ENCODE peak calls at places on chromosomes 3 and 15, in six cellular contexts. B is transverse colon, U is kidney, A is PC-9, D is mucosa of descending colon, M is heart right ventricle. R is an unnamed sample.

GRCh38 chr3:194381460-194381875 is 11.9 kb upstream of the LRRC15 start:
- DNase-seq in B (no peak), U (no peak), A (peak; percentile 66), D (no peak), M (no peak), R (no peak)

GRCh38 chr3:106673926-106674569 is 703.2 kb upstream of the CCDC54 start:
- DNase-seq in B (no peak), U (no peak), A (no peak), D (no peak), M (no peak), R (no peak)

GRCh38 chr3:183576487-183577107 is 21.1 kb upstream of the KLHL6 start:
- DNase-seq in B (no peak), U (no peak), A (no peak), D (no peak), M (no peak), R (peak; percentile 60)

GRCh38 chr3:185423178-185423577 is 60.2 kb downstream of the MAP3K13 start:
- DNase-seq in B (peak; percentile 29), U (no peak), A (peak; percentile 29), D (peak; percentile 44), M (no peak), R (no peak)

GRCh38 chr15:98018761-98019351 is 58.4 kb downstream of the ARRDC4 start:
- DNase-seq in B (no peak), U (no peak), A (no peak), D (no peak), M (no peak), R (no peak)

GRCh38 chr3:39287216-39287858 is 7.5 kb upstream of the CX3CR1 start:
- DNase-seq in B (no peak), U (no peak), A (no peak), D (no peak), M (no peak), R (no peak)

GRCh38 chr15:71088155-71088554 is 27.1 kb upstream of the THSD4 start:
- DNase-seq in B (no peak), U (no peak), A (no peak), D (no peak), M (no peak), R (no peak)

GRCh38 chr3:125141596-125142417 is 70.7 kb downstream of the SLC12A8 start:
- DNase-seq in B (peak; percentile 74), U (peak; percentile 94), A (no peak), D (peak; percentile 61), M (peak; percentile 82), R (peak; percentile 57)

GRCh38 chr15:64333986-64334385 is 22.0 kb downstream of the CSNK1G1 start:
- DNase-seq in B (no peak), U (no peak), A (no peak), D (no peak), M (no peak), R (no peak)

GRCh38 chr3:195039180-195039843 is 231.6 kb downstream of the XXYLT1 start:
- DNase-seq in B (no peak), U (peak; percentile 15), A (no peak), D (peak; percentile 18), M (no peak), R (no peak)

GRCh38 chr15:90814193-90814811 is 54.1 kb upstream of the FURIN start:
- DNase-seq in B (no peak), U (no peak), A (no peak), D (no peak), M (no peak), R (no peak)

GRCh38 chr3:10249833-10250232 is 1.6 kb downstream of the TATDN2 start:
- DNase-seq in B (no peak), U (no peak), A (no peak), D (no peak), M (no peak), R (no peak)

GRCh38 chr15:57363661-57364060 is 12.6 kb upstream of the CGNL1 start:
- DNase-seq in B (no peak), U (no peak), A (no peak), D (no peak), M (no peak), R (no peak)
- H3K4me3 ChIP-seq in B (no peak overlapping the region), U (no peak overlapping the region), A (no peak overlapping the region), D (no peak overlapping the region), M (no peak overlapping the region), R (no peak overlapping the region)

GRCh38 chr15:40421246-40422157 is 15.9 kb downstream of the IVD start:
- DNase-seq in B (peak; percentile 85), U (peak; percentile 92), A (peak; percentile 68), D (peak; percentile 90), M (peak; percentile 76), R (peak; percentile 54)
- H3K4me3 ChIP-seq in B (peak overlapping the region; percentile 21), U (no peak overlapping the region), A (no peak overlapping the region), D (no peak overlapping the region), M (no peak overlapping the region), R (peak overlapping the region; percentile 21)

GRCh38 chr3:138949445-138950005 is 2.5 kb downstream of the FOXL2NB start:
- DNase-seq in B (no peak), U (no peak), A (no peak), D (no peak), M (no peak), R (no peak)

GRCh38 chr3:138950701-138951100 is 3.7 kb downstream of the FOXL2NB start:
- DNase-seq in B (no peak), U (no peak), A (no peak), D (no peak), M (no peak), R (no peak)

GRCh38 chr3:138949002-138949418 is 2.0 kb downstream of the FOXL2NB start:
- DNase-seq in B (no peak), U (no peak), A (no peak), D (no peak), M (no peak), R (no peak)

GRCh38 chr3:138948371-138949001 is 1.5 kb downstream of the FOXL2NB start:
- DNase-seq in B (no peak), U (no peak), A (no peak), D (no peak), M (no peak), R (no peak)

DNA sequence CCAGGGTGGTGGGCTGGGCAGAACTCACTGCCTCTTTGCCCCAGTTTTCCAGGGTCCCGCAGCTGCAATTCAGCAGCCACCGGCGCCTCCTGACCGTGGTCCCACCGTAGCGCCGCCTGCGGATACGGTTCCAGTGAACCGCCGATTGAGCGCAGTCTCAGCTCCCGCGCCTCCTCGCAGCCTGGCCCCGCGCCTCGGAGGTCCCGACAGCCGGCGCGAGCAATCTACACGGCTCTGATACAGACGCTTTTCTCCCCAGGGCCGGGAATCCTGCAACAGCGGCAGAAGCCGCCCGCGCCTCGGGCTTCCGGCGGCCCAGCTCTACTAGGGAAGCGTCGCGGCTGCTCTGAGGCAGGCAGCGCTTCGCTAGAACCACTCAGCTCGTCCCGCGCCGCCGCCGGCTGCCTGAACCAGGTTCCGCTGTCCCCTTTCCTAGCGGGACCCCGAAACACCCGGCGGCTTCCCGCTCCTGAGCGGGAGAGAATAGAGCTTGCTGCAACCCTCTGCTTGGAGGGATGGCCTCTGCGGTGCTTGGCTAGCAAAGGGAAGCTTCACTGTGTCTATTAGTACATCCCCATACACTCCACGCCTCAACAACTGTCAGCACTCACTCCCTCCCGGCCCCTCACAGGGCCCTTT is 3.1 kb downstream of the FOXL2NB start:
- DNase-seq in B (no peak), U (peak; percentile 79), A (no peak), D (no peak), M (no peak), R (no peak)
- H3K4me3 ChIP-seq in B (peak overlapping the region; percentile 44), U (no peak overlapping the region), A (no peak overlapping the region), D (no peak overlapping the region), M (peak overlapping the region; percentile 50), R (peak overlapping the region; percentile 9)

GRCh38 chr3:43766672-43767465 is 76.1 kb downstream of the ABHD5 start:
- DNase-seq in B (no peak), U (no peak), A (no peak), D (no peak), M (no peak), R (no peak)
- H3K4me3 ChIP-seq in B (no peak overlapping the region), U (no peak overlapping the region), A (no peak overlapping the region), D (no peak overlapping the region), M (no peak overlapping the region), R (no peak overlapping the region)

GRCh38 chr3:81299486-81299885 is 462.0 kb downstream of the GBE1 start:
- DNase-seq in B (no peak), U (no peak), A (no peak), D (no peak), M (no peak), R (no peak)

GRCh38 chr3:81302045-81302444 is 459.4 kb downstream of the GBE1 start:
- DNase-seq in B (peak; percentile 19), U (no peak), A (peak; percentile 15), D (peak; percentile 47), M (peak; percentile 12), R (peak; percentile 25)

GRCh38 chr3:81300324-81300927 is 461.0 kb downstream of the GBE1 start:
- DNase-seq in B (no peak), U (no peak), A (no peak), D (no peak), M (no peak), R (no peak)

GRCh38 chr3:81303326-81303725 is 458.1 kb downstream of the GBE1 start:
- DNase-seq in B (no peak), U (no peak), A (no peak), D (no peak), M (no peak), R (no peak)

GRCh38 chr3:81301230-81301629 is 460.2 kb downstream of the GBE1 start:
- DNase-seq in B (no peak), U (no peak), A (no peak), D (no peak), M (no peak), R (no peak)
- H3K4me3 ChIP-seq in B (no peak overlapping the region), U (no peak overlapping the region), A (no peak overlapping the region), D (no peak overlapping the region), M (no peak overlapping the region), R (no peak overlapping the region)

DNA sequence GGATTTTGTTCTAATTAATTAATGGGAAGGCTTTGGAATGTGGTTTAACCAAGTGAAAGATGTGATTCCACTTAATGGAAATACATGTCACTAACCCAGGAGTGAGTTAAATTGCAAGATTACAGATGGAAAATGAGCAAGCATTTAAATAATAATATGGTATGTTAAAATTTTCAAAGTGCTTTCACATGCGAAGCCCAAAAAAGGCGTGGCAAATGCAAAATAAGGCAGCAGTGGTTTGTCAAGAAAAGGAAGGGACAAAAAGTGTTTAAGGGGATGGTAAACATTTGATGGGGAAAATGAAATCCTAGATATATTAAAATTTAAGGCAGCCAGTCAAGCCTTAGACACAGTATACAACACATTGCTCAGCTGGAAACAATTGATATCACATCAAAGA is 2.9 kb downstream of the TICRR start:
- DNase-seq in B (no peak), U (no peak), A (no peak), D (no peak), M (no peak), R (no peak)
- H3K4me3 ChIP-seq in B (no peak overlapping the region), U (no peak overlapping the region), A (peak overlapping the region; percentile 53), D (no peak overlapping the region), M (no peak overlapping the region), R (no peak overlapping the region)

GRCh38 chr15:99703603-99704443 is 29.4 kb downstream of the LYSMD4 start:
- DNase-seq in B (no peak), U (no peak), A (no peak), D (peak; percentile 22), M (peak; percentile 52), R (peak; percentile 48)
- H3K4me3 ChIP-seq in B (no peak overlapping the region), U (peak overlapping the region; percentile 24), A (no peak overlapping the region), D (no peak overlapping the region), M (peak overlapping the region; percentile 13), R (no peak overlapping the region)